ENCODE peak calls at places on chromosomes 16 and 17, in four cellular contexts. One of them, this sample, is unnamed.

GRCh38 chr17:74478369-74479100 is 12.1 kb downstream of the CD300A start:
- DNase-seq in tibial artery: no peak
- DNase-seq in ascending aorta: no peak
- DNase-seq in esophagus squamous epithelium: no peak
- DNase-seq in this sample: no peak

GRCh38 chr16:16116841-16117240 is 106.5 kb downstream of the ABCC6 start:
- DNase-seq in ascending aorta: no peak
- DNase-seq in esophagus squamous epithelium: no peak
- DNase-seq in tibial artery: no peak
- DNase-seq in this sample: no peak

GRCh38 chr16:1723450-1724147 is 17.6 kb downstream of the MAPK8IP3 start:
- DNase-seq in tibial artery: no peak
- DNase-seq in esophagus squamous epithelium: no peak
- DNase-seq in ascending aorta: no peak
- DNase-seq in this sample: peak; percentile 28

GRCh38 chr17:77325826-77326581 is 185.2 kb downstream of the SEC14L1 start:
- DNase-seq in tibial artery: peak; percentile 74
- DNase-seq in ascending aorta: peak; percentile 64
- DNase-seq in esophagus squamous epithelium: no peak
- DNase-seq in this sample: no peak

GRCh38 chr16:1688807-1689560 is 10.9 kb downstream of the JPT2 start:
- DNase-seq in esophagus squamous epithelium: no peak
- DNase-seq in tibial artery: no peak
- DNase-seq in ascending aorta: peak; percentile 79
- DNase-seq in this sample: no peak

GRCh38 chr17:50059256-50059655 is 3.3 kb downstream of the ITGA3 start:
- DNase-seq in tibial artery: no peak
- DNase-seq in ascending aorta: no peak
- DNase-seq in esophagus squamous epithelium: no peak
- DNase-seq in this sample: no peak

GRCh38 chr16:77043076-77043475 is 147.9 kb upstream of the MON1B start:
- DNase-seq in tibial artery: no peak
- DNase-seq in ascending aorta: no peak
- DNase-seq in esophagus squamous epithelium: no peak
- DNase-seq in this sample: peak; percentile 6

GRCh38 chr17:30555942-30556341 is 78.7 kb downstream of the GOSR1 start:
- DNase-seq in esophagus squamous epithelium: no peak
- DNase-seq in ascending aorta: no peak
- DNase-seq in tibial artery: no peak
- DNase-seq in this sample: no peak

GRCh38 chr16:49608801-49609200 is 235.2 kb downstream of the C16orf78 start:
- DNase-seq in esophagus squamous epithelium: no peak
- DNase-seq in tibial artery: peak; percentile 66
- DNase-seq in ascending aorta: peak; percentile 63
- DNase-seq in this sample: peak; percentile 34

GRCh38 chr16:72921620-72922019 is 126.3 kb downstream of the ZFHX3 start:
- DNase-seq in esophagus squamous epithelium: no peak
- DNase-seq in ascending aorta: peak; percentile 70
- DNase-seq in tibial artery: peak; percentile 83
- DNase-seq in this sample: peak; percentile 74

GRCh38 chr17:46772879-46773620 is 45.4 kb downstream of the WNT3 start:
- DNase-seq in tibial artery: peak; percentile 33
- DNase-seq in esophagus squamous epithelium: no peak
- DNase-seq in ascending aorta: no peak
- DNase-seq in this sample: no peak

GRCh38 chr17:17033466-17033865 is 8.8 kb upstream of the MPRIP start:
- DNase-seq in ascending aorta: no peak
- DNase-seq in esophagus squamous epithelium: no peak
- DNase-seq in tibial artery: no peak
- DNase-seq in this sample: no peak

GRCh38 chr17:49260011-49260921 is 29.7 kb upstream of the PHOSPHO1 start:
- DNase-seq in esophagus squamous epithelium: no peak
- DNase-seq in tibial artery: peak; percentile 73
- DNase-seq in ascending aorta: peak; percentile 80
- DNase-seq in this sample: peak; percentile 72

DNA sequence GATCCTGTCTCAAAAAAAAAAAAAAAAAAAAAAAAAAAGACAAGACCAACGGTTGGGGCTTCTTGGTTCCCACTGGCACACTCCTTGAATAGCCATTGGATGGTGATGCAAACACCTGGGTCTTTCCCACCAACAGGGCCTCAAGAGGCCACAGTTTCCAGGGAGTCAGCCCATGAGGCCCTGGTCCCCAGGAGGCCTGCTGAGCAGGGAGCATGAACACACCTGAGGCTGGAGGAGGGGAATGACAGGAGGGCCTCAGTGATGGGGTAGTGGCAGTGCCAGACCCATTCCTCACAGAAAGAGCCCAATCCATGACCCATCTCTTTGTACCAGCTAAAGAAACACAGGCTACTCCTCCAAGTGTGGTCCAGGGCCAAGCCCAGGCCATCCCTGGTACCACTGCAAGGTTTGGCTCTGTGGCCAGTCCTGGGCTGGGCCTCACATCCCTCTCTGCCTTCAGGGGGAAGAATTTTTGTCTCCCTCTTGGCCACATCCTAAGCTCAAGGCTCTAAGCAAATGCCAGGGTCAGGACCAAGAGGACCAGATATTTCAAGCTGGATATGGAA is 13.9 kb downstream of the ARL2BP start:
- DNase-seq in esophagus squamous epithelium: no peak
- DNase-seq in tibial artery: peak; percentile 35
- DNase-seq in ascending aorta: peak; percentile 43
- DNase-seq in this sample: no peak
- H3K4me1 ChIP-seq in esophagus squamous epithelium: peaks cover 17% of the 10 kb centered on the region
- H3K4me1 ChIP-seq in tibial artery: peaks cover 4% of the 10 kb centered on the region
- H3K4me1 ChIP-seq in ascending aorta: no peaks in the 10 kb centered on the region
- H3K4me1 ChIP-seq in this sample: peaks cover 3% of the 10 kb centered on the region

DNA sequence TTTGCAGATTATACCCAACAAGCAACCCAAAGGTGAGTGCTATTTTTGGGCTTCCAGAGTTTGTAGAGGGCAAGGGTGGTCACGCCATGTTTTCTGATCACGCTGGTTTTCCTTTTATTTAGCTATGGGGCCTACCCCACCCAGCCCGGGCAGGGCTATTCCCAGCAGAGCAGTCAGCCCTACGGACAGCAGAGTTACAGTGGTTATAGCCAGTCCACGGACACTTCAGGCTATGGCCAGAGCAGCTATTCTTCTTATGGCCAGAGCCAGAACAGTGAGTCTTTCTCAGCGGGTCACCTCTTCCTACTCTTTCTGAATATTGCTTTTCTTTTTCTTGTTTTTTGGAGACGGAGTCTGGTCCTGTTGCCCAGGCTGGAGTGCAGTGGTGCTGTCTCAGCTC is 2.5 kb downstream of the FUS start:
- DNase-seq in esophagus squamous epithelium: no peak
- DNase-seq in tibial artery: no peak
- DNase-seq in ascending aorta: no peak
- DNase-seq in this sample: no peak
- H3K36me3 ChIP-seq in esophagus squamous epithelium: peaks cover 53% of the 10 kb centered on the region
- H3K36me3 ChIP-seq in tibial artery: peaks cover 51% of the 10 kb centered on the region
- H3K36me3 ChIP-seq in ascending aorta: peaks cover 52% of the 10 kb centered on the region
- H3K36me3 ChIP-seq in this sample: peaks cover 67% of the 10 kb centered on the region

GRCh38 chr17:38591759-38592241 is 14.0 kb downstream of the SRCIN1 start:
- DNase-seq in tibial artery: no peak
- DNase-seq in ascending aorta: no peak
- DNase-seq in esophagus squamous epithelium: no peak
- DNase-seq in this sample: peak; percentile 56

GRCh38 chr17:38589462-38590114 is 16.2 kb downstream of the SRCIN1 start:
- DNase-seq in esophagus squamous epithelium: no peak
- DNase-seq in ascending aorta: no peak
- DNase-seq in tibial artery: no peak
- DNase-seq in this sample: no peak

GRCh38 chr17:38592487-38592886 is 13.3 kb downstream of the SRCIN1 start:
- DNase-seq in esophagus squamous epithelium: no peak
- DNase-seq in tibial artery: no peak
- DNase-seq in ascending aorta: no peak
- DNase-seq in this sample: no peak

GRCh38 chr17:38588775-38589174 is 17.0 kb downstream of the SRCIN1 start:
- DNase-seq in tibial artery: no peak
- DNase-seq in ascending aorta: no peak
- DNase-seq in esophagus squamous epithelium: no peak
- DNase-seq in this sample: no peak

DNA sequence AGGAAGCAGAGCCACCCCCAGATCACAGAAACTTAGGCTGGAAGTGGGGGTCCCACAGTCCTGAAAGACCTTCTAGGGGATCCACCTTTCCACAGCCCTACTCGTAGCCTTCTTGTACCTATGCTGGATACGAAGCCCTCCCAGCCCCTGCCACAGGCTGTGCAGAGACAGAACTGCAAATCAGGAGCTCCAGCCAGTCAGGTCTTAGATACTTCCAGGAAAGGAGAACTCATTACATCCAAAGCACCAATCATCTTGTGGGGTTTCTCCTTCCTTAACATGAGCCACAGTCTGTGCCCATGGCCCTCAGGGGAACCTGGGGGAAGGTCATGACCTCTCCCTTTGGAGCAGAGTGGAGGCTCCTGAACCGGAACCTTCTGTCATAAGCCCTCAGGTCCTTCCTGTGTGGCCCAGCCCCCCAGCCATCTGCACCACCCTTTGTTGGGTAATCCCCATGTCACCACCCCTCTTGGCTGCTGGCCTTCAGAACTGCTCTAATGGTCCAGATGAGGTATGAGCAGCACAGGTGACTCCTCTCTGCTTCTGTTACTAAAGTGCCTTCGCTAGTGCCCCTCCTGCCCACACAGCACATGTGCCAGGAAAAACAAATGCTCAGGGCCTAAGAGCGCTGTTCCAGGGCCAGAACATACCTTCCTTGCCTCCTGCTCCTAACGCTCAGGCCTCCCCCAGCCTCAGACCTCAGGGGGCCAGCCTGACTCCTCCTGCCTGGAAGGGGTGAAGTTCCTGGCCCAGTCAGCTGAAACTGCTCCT is 14.6 kb downstream of the SRCIN1 start:
- DNase-seq in esophagus squamous epithelium: no peak
- DNase-seq in tibial artery: no peak
- DNase-seq in ascending aorta: no peak
- DNase-seq in this sample: no peak
- H3K4me3 ChIP-seq in esophagus squamous epithelium: no peak overlapping the region
- H3K4me3 ChIP-seq in tibial artery: no peak overlapping the region
- H3K4me3 ChIP-seq in ascending aorta: no peak overlapping the region
- H3K4me3 ChIP-seq in this sample: no peak overlapping the region

GRCh38 chr17:39703913-39704312 is 4.0 kb downstream of the ERBB2 start:
- DNase-seq in esophagus squamous epithelium: no peak
- DNase-seq in tibial artery: no peak
- DNase-seq in ascending aorta: no peak
- DNase-seq in this sample: no peak
- H3K4me1 ChIP-seq in esophagus squamous epithelium: peaks cover 43% of the 10 kb centered on the region
- H3K4me1 ChIP-seq in tibial artery: peaks cover 72% of the 10 kb centered on the region
- H3K4me1 ChIP-seq in ascending aorta: peaks cover 7% of the 10 kb centered on the region
- H3K4me1 ChIP-seq in this sample: peaks cover 4% of the 10 kb centered on the region

DNA sequence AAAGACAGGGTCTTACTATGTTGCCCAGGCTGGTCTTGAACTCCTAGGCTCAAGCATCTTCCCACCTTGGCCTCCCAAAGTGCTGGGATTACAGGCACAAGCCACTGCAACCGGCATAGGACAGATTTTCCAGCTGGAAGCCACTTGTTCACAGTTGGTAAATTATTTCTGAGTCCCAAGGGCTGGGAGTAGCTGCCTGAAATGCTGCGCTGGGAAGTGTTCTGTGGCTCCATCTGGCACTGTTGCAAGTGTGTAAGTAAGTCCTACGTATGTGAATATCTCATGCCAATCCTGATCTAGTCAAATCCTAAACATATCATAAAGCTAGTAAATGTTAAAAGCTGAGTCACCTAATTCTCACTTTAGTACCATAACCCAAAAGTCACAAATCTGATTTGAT is 48.1 kb downstream of the YWHAE start:
- DNase-seq in tibial artery: no peak
- DNase-seq in ascending aorta: no peak
- DNase-seq in esophagus squamous epithelium: no peak
- DNase-seq in this sample: no peak
- H3K36me3 ChIP-seq in tibial artery: peaks cover 55% of the 10 kb centered on the region
- H3K36me3 ChIP-seq in ascending aorta: peaks cover 55% of the 10 kb centered on the region
- H3K36me3 ChIP-seq in esophagus squamous epithelium: peaks cover 95% of the 10 kb centered on the region
- H3K36me3 ChIP-seq in this sample: peaks cover 49% of the 10 kb centered on the region

DNA sequence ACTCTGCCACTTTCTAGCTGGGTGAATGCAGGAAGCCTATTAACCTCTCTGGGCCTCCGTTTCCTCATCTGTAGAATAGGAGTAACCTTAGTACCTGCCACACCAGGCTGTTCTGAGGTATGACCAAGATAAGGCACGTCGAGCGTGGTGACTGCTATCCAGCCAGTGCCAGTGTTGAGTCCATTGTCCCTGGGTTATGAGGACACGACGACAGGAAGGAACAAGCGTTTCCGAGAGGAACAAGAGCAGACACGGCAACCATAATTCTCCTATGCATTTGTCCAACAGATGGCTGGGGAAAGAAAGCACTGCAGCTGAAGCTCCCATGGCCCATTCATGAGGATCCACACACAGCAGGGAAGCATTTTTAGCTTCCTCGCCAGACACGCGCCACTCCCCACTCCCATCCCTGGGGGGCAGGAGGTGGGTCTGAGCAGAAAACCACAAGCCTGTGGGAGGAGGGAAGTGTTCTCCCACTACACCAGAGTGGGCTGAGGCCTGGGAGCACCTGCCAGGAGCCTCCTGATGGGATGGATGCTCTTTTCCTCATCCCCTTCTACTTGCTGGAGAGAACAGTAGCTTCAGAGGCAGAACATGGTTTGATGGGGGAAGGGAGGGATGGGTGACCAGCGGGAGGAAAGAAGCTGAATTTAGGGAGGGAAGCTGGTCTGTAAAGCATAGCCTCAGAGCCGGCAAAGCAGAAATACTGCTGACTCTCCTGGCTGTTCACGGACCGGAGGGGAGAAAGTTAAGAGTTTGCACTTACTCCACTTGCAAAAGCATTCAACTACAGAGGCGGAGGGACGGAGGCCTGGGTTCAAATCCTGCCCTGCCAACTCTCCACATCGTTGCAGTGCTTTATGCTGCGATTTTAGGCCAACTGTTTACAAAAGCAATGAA is 2.7 kb downstream of the COTL1 start:
- DNase-seq in esophagus squamous epithelium: no peak
- DNase-seq in ascending aorta: no peak
- DNase-seq in tibial artery: no peak
- DNase-seq in this sample: no peak
- H3K4me3 ChIP-seq in esophagus squamous epithelium: no peak overlapping the region
- H3K4me3 ChIP-seq in ascending aorta: peak overlapping the region; percentile 12
- H3K4me3 ChIP-seq in tibial artery: no peak overlapping the region
- H3K4me3 ChIP-seq in this sample: no peak overlapping the region

GRCh38 chr16:74734361-74735161 is 33.9 kb upstream of the MLKL start:
- DNase-seq in ascending aorta: no peak
- DNase-seq in esophagus squamous epithelium: no peak
- DNase-seq in tibial artery: no peak
- DNase-seq in this sample: no peak
- H3K4me1 ChIP-seq in ascending aorta: no peaks in the 10 kb centered on the region
- H3K4me1 ChIP-seq in esophagus squamous epithelium: peaks cover 10% of the 10 kb centered on the region
- H3K4me1 ChIP-seq in tibial artery: no peaks in the 10 kb centered on the region
- H3K4me1 ChIP-seq in this sample: peaks cover 5% of the 10 kb centered on the region

GRCh38 chr16:375212-375611 is 4.9 kb upstream of the MRPL28 start:
- DNase-seq in ascending aorta: no peak
- DNase-seq in esophagus squamous epithelium: no peak
- DNase-seq in tibial artery: no peak
- DNase-seq in this sample: no peak
- H3K36me3 ChIP-seq in ascending aorta: peaks cover 53% of the 10 kb centered on the region
- H3K36me3 ChIP-seq in esophagus squamous epithelium: peaks cover 66% of the 10 kb centered on the region
- H3K36me3 ChIP-seq in tibial artery: peaks cover 52% of the 10 kb centered on the region
- H3K36me3 ChIP-seq in this sample: peaks cover 5% of the 10 kb centered on the region

This sample was measured in SJCRH30.